ENCODE peak calls at places on chromosome 4, in six cellular contexts. Z is WTC11, Q is H1, Y is HEK293T, N is GM12878, G is HCT116. C is an unnamed sample.

GRCh38 chr4:26088433-26088928 is 174.5 kb downstream of the SMIM20 start:
- DNase-seq in Z (no peak), Q (no peak), Y (no peak), N (peak), G (no peak), C (no peak)

GRCh38 chr4:11182586-11183357 is 245.9 kb downstream of the HS3ST1 start:
- DNase-seq in Z (no peak), Q (no peak), Y (no peak), N (no peak), G (no peak), C (no peak)

GRCh38 chr4:65580551-65580950 is 89.7 kb downstream of the EPHA5 start:
- DNase-seq in Z (no peak), Q (no peak), Y (no peak), N (no peak), G (no peak), C (no peak)

GRCh38 chr4:185682236-185682635 is 129.8 kb downstream of the SORBS2 start:
- DNase-seq in Z (no peak), Q (no peak), Y (no peak), N (no peak), G (no peak), C (no peak)

GRCh38 chr4:12712648-12713339 is 771.3 kb downstream of the RAB28 start:
- DNase-seq in Z (no peak), Q (no peak), Y (no peak), N (no peak), G (no peak), C (no peak)

GRCh38 chr4:85498068-85498733 is 23.3 kb downstream of the ARHGAP24 start:
- DNase-seq in Z (no peak), Q (no peak), Y (no peak), N (peak), G (no peak), C (no peak)

GRCh38 chr4:82437285-82438005 is 7.1 kb downstream of the ENOPH1 start:
- DNase-seq in Z (no peak), Q (no peak), Y (peak), N (no peak), G (no peak), C (no peak)

GRCh38 chr4:120319230-120319761 is 252.6 kb upstream of the MAD2L1 start:
- DNase-seq in Z (no peak), Q (no peak), Y (peak), N (no peak), G (no peak), C (no peak)

GRCh38 chr4:32172761-32173160 is 1452.6 kb downstream of the PCDH7 start:
- DNase-seq in Z (no peak), Q (no peak), Y (no peak), N (no peak), G (no peak), C (no peak)

GRCh38 chr4:116358633-116359222 is 726.6 kb downstream of the TRAM1L1 start:
- DNase-seq in Z (peak), Q (peak), Y (peak), N (peak), G (peak), C (peak)

DNA sequence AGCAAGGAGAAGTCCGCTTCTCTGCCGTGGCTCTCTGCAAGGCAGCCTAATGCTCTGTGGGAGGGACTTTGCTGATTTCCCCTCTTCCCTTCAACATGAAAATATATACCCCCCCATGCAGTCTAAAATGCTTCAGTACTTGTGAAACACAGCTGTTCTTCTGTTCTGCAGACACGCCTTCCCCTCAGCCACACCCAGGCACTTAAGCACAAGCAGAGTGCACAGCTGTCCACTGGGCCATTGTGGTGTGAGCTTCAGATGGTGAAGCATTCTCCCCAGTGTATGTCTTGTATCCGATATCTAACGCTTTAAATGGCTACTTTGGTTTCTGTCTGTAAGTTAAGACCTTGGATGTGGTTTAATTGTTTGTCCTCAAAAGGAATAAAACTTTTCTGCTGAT is 11.3 kb downstream of the UCHL1 start:
- DNase-seq in Z (no peak), Q (no peak), Y (no peak), N (no peak), G (no peak), C (no peak)
- TF ChIP-seq SP1 in Z (no peak), Q (no peak), Y (no peak), N (no peak), G (no peak), C (no peak)

DNA sequence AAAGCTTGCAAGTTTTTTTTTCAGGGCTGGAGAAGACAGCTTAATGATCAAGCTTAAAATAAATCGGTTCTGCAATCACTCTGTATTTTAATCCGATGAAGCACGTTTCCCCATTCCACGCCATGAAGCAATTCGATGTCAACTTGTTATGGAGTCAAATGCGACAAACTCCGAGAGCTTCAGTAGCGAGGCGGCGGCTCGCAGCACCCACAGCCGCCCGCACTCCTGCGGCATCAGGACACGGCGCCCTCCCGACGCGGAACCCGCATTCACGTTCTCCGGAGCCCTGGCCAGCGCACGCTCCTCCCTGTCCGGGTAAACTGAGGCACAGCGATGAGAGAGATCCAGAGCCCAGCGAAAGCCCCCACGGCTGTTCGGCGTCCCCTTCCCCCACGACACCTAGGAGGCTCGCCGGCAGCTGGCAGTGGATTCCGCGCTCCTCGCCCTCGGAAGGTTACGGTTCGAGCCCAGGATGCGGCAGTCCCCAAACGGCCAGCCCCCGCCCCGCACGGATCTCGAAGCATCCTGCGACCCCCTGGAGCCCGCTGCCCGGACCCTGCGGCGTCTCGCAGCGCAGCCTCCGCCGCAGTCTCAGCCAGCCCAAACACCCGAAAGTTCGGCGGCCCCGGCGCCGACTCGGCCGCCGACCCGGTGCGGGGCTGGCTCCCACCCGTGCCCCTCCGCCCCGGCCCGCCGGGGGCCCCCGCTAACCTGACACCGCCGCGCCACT is 507 bp downstream of the MFAP3L start:
- DNase-seq in Z (peak), Q (peak), Y (peak), N (no peak), G (no peak), C (no peak)
- TF ChIP-seq SP1 in Z (peak), Q (no peak), Y (no peak), N (no peak), G (no peak), C (no peak)

GRCh38 chr4:89549907-89550306 is 242.3 kb upstream of the GPRIN3 start:
- DNase-seq in Z (no peak), Q (no peak), Y (no peak), N (no peak), G (no peak), C (no peak)

GRCh38 chr4:89556596-89557305 is 249.2 kb upstream of the GPRIN3 start:
- DNase-seq in Z (no peak), Q (no peak), Y (no peak), N (no peak), G (no peak), C (no peak)

GRCh38 chr4:89545315-89545714 is 237.7 kb upstream of the GPRIN3 start:
- DNase-seq in Z (no peak), Q (no peak), Y (no peak), N (no peak), G (no peak), C (no peak)

DNA sequence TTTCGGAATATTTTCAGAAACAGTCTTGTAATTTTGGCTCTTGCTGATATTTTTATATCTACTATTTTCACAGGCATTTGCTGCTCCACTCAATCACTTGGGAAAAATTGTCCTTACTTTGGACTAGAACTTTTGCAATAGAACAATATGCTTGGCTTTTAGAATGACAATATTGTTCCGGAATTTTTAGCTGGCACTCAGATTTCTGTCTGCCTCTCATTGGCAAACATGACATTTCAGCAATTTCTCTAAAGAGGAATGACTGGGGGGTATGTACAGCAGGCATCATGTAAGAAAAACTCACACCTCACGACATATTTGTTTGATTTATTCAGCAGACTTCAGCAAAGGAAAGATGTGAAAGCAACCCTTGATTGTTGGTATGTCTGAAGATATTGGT is 243.6 kb upstream of the GPRIN3 start:
- DNase-seq in Z (no peak), Q (no peak), Y (no peak), N (no peak), G (no peak), C (no peak)
- TF ChIP-seq SP1 in Z (no peak), Q (no peak), Y (no peak), N (no peak), G (no peak), C (no peak)

GRCh38 chr4:139175647-139176298 is 1.2 kb downstream of the ELF2 start:
- DNase-seq in Z (no peak), Q (no peak), Y (no peak), N (no peak), G (peak), C (no peak)
- TF ChIP-seq SP1 in Z (no peak), Q (no peak), Y (no peak), N (no peak), G (no peak), C (no peak)

DNA sequence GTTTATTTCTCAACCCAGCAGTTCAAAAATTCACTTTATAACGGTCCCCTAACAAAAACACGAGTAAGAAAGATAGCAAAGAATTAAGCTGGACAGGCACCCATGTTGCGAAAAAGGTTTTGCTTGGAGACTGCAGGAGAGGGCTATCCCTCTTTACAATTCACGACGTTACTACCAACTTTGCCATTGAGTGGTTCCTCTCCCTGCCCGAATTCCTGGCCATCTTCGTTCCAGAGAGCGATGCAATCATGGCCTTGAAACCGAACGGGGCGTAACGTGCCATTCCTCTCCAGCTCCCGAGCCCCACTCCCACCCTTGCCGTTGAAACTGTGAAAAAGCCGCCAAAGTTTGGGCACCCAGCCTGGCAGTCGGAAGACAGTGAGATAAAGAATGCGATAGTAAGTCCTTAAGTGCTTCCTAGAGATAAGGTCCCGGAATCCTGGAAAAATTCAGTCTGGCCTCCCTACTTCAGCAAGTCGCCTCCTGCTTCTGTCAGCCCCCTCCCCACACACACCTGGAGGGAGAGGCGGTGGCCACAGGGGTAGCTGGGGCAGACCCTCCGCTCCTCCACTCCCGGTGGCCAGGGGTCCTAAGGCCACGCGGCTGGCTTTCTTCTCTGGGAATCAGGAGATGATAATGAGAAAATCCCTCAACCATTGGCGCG is 65.2 kb downstream of the FBXO8 start:
- DNase-seq in Z (peak), Q (peak), Y (no peak), N (no peak), G (no peak), C (no peak)
- TF ChIP-seq SP1 in Z (no peak), Q (no peak), Y (no peak), N (no peak), G (no peak), C (no peak)

GRCh38 chr4:2712261-2712842 is 43.8 kb downstream of the TNIP2 start:
- DNase-seq in Z (no peak), Q (no peak), Y (no peak), N (no peak), G (peak), C (peak)
- TF ChIP-seq SP1 in Z (no peak), Q (no peak), Y (no peak), N (no peak), G (no peak), C (no peak)

DNA sequence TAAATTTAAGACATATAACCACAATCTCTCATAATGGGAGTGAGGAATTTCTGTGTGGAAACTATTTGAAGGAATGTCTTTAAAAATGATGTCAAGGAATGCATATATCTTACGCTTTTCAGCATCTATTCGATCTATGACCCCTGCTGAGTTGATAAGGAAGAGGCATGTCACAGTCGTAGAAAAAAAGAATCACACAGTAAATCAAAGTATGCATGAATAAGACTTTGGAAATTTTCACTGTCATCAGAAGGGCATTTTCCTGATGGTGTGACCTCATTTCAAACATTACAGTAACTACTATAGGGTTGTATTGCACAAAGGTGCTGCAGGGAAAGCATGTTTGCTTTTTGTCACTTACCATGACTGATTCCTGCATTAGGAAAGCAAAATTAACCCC is 41.5 kb downstream of the REELD1 start:
- DNase-seq in Z (no peak), Q (no peak), Y (no peak), N (no peak), G (no peak), C (no peak)
- TF ChIP-seq SP1 in Z (no peak), Q (no peak), Y (no peak), N (no peak), G (no peak), C (no peak)

DNA sequence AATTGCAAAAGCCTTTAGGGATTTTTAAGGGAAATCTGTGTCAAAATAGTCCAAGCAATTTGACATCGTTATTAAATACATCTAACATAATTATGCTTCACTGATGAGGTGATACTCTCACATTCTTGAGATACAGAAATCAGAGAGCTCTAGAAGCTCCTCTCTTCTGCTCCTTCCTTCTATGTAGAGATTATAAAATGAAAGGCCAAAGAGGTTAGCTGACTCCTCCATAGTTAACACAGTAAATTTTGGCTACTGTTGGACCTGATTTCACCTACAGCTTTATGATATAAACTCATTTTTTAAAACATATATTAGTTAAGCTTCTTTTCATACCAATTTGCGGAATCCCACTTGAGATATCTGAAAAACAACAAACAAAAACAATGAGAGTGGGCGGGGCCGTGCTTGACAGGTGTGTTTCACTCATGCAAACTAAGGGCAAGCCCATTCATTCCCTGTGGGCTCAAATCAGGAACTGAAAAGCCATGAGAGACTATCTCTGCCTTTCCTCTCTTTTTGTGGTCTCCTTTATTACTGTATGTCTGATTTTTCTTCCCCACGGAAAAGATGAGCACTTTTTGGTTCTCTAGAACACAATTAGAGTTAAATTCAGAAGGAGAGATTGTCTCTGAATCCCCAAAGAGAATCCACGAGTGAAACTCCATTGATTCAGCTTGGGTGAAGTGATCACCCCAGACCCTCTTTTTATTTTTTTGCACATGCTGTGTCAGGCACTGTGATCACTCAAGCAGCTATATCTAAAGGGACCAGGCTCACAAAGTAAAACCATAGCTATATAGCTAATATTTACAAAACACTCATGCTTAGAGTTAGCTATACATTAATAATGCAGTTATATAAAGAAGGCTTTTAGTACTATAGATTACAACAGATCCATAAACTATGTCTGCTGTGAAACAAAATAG is 566.3 kb downstream of the IL15 start:
- DNase-seq in Z (peak), Q (no peak), Y (no peak), N (peak), G (no peak), C (no peak)
- TF ChIP-seq SP1 in Z (no peak), Q (no peak), Y (no peak), N (no peak), G (no peak), C (no peak)

C was measured in K562.